ENCODE peak calls at places on chromosome 20, in nine cellular contexts. P, U, W, F, I, Y, D, G and J are unnamed samples.

GRCh38 chr20:4689224-4689623 is 32.5 kb upstream of the PRND start:
- DNase-seq in I (no peak), G (no peak), F (no peak), D (no peak), P (no peak), W (no peak), Y (no peak), U (no peak), J (no peak)

GRCh38 chr20:43569282-43569681 is 10.5 kb downstream of the SGK2 start:
- DNase-seq in G (no peak), F (no peak), U (no peak), P (no peak), W (no peak), Y (no peak), D (no peak), I (no peak), J (no peak)

GRCh38 chr20:1509237-1509636 is 18.0 kb upstream of the SIRPB2 start:
- DNase-seq in P (no peak), G (no peak), D (peak), Y (no peak), I (no peak), U (no peak), F (no peak), W (no peak), J (no peak)

GRCh38 chr20:16014436-16014835 is 558.8 kb downstream of the KIF16B start:
- DNase-seq in Y (no peak), U (no peak), I (no peak), D (no peak), W (no peak), G (no peak), P (no peak), F (no peak), J (no peak)

GRCh38 chr20:36745234-36745926 is 510 bp downstream of the NDRG3 start:
- DNase-seq in Y (no peak), I (no peak), G (no peak), P (no peak), F (no peak), D (peak), U (no peak), W (no peak), J (no peak)

GRCh38 chr20:20466341-20466879 is 98.5 kb downstream of the INSM1 start:
- DNase-seq in F (peak), W (no peak), D (no peak), G (no peak), U (peak), I (no peak), Y (no peak), P (no peak), J (no peak)

GRCh38 chr20:39812116-39812515 is 850.0 kb downstream of the DHX35 start:
- DNase-seq in G (no peak), F (no peak), Y (no peak), I (no peak), U (no peak), W (no peak), P (no peak), D (no peak), J (no peak)

GRCh38 chr20:60999256-60999655 is 252.8 kb upstream of the CDH4 start:
- DNase-seq in W (no peak), P (no peak), F (no peak), I (no peak), G (no peak), D (no peak), U (no peak), Y (no peak), J (no peak)

GRCh38 chr20:36318166-36318565 is 12.0 kb downstream of the DLGAP4 start:
- DNase-seq in I (no peak), G (no peak), U (no peak), F (no peak), P (no peak), Y (no peak), W (no peak), D (no peak), J (no peak)

GRCh38 chr20:41133709-41134361 is 3.5 kb upstream of the PLCG1 start:
- DNase-seq in D (no peak), Y (no peak), G (no peak), U (no peak), F (no peak), I (no peak), W (no peak), P (no peak), J (no peak)

GRCh38 chr20:47099093-47099492 is 204.4 kb downstream of the EYA2 start:
- DNase-seq in W (no peak), U (no peak), I (no peak), D (no peak), Y (no peak), P (no peak), F (no peak), G (no peak), J (no peak)